ENCODE peak calls at places on chromosomes 16 and 17, in four cellular contexts. N is IMR-90, J is prostate gland, Q is ovary. S is an unnamed sample.
A peak's percentile ranks its signal among the peaks of the same experiment; 100 is the strongest.

GRCh38 chr17:13513039-13513405 is 88.7 kb downstream of the HS3ST3A1 start:
- DNase-seq in N (peak; percentile 27), J (no peak), Q (peak; percentile 52), S (no peak)

GRCh38 chr17:74632597-74632996 is 9.1 kb upstream of the CD300E start:
- DNase-seq in N (no peak), J (no peak), Q (no peak), S (no peak)

GRCh38 chr17:28372203-28372944 is 880 bp downstream of the SARM1 start:
- DNase-seq in N (peak; percentile 30), J (no peak), Q (no peak), S (no peak)

GRCh38 chr16:1526608-1527555 is 6.6 kb upstream of the TMEM204 start:
- DNase-seq in N (no peak), J (no peak), Q (no peak), S (no peak)

GRCh38 chr17:19317359-19318095 is 45.0 kb downstream of the B9D1 start:
- DNase-seq in N (peak; percentile 80), J (no peak), Q (peak; percentile 95), S (no peak)

GRCh38 chr17:48678141-48678971 is 44.0 kb downstream of the PRAC1 start:
- DNase-seq in N (peak; percentile 19), J (peak; percentile 79), Q (peak; percentile 12), S (peak; percentile 9)

GRCh38 chr16:4091638-4092037 is 24.6 kb downstream of the ADCY9 start:
- DNase-seq in N (no peak), J (no peak), Q (no peak), S (no peak)

GRCh38 chr16:30535777-30536190 is 1.1 kb upstream of the ZNF747 start:
- DNase-seq in N (peak; percentile 62), J (peak; percentile 78), Q (peak; percentile 75), S (peak; percentile 34)

GRCh38 chr17:36921131-36921851 is 16.0 kb upstream of the LHX1 start:
- DNase-seq in N (peak; percentile 61), J (no peak), Q (no peak), S (no peak)

GRCh38 chr17:34980681-34981537 is 597 bp downstream of the LIG3 start:
- DNase-seq in N (peak; percentile 80), J (peak; percentile 76), Q (peak; percentile 51), S (peak; percentile 27)

GRCh38 chr17:79675413-79675725 is 55.4 kb upstream of the ENPP7 start:
- DNase-seq in N (no peak), J (no peak), Q (no peak), S (no peak)

GRCh38 chr16:69270831-69271230 is 40.3 kb upstream of the VPS4A start:
- DNase-seq in N (peak; percentile 31), J (no peak), Q (no peak), S (no peak)

GRCh38 chr16:11836653-11837244 is 14.6 kb downstream of the RSL1D1 start:
- DNase-seq in N (peak; percentile 87), J (no peak), Q (no peak), S (no peak)

GRCh38 chr17:50152736-50153135 is 2.3 kb upstream of the PPP1R9B start:
- DNase-seq in N (no peak), J (no peak), Q (no peak), S (no peak)

GRCh38 chr16:70437017-70437581 is 1.8 kb downstream of the ST3GAL2 start:
- DNase-seq in N (peak; percentile 94), J (no peak), Q (peak; percentile 72), S (no peak)

GRCh38 chr17:45425125-45425983 is 7.3 kb downstream of the ARHGAP27 start:
- DNase-seq in N (peak; percentile 74), J (peak; percentile 90), Q (no peak), S (no peak)

GRCh38 chr17:21132428-21132827 is 5.7 kb downstream of the DHRS7B start:
- DNase-seq in N (no peak), J (no peak), Q (no peak), S (no peak)

GRCh38 chr17:69059458-69060205 is 1.1 kb downstream of the ABCA9 start:
- DNase-seq in N (no peak), J (no peak), Q (no peak), S (no peak)

GRCh38 chr16:72291531-72291981 is 119.6 kb upstream of the PMFBP1 start:
- DNase-seq in N (peak; percentile 94), J (no peak), Q (no peak), S (no peak)

GRCh38 chr16:53111078-53111776 is 56.4 kb downstream of the CHD9 start:
- DNase-seq in N (peak; percentile 60), J (no peak), Q (no peak), S (no peak)

GRCh38 chr16:4275861-4276260 is 3.0 kb upstream of the TFAP4 start:
- DNase-seq in N (no peak), J (no peak), Q (no peak), S (no peak)

GRCh38 chr16:85372627-85373372 is 240.3 kb upstream of the GSE1 start:
- DNase-seq in N (peak; percentile 85), J (no peak), Q (no peak), S (no peak)

GRCh38 chr16:50266337-50267091 is at the start of gene ADCY7:
- DNase-seq in N (peak; percentile 78), J (no peak), Q (peak; percentile 66), S (no peak)

GRCh38 chr17:58525239-58525638 is 10.8 kb upstream of the MTMR4 start:
- DNase-seq in N (peak; percentile 84), J (no peak), Q (no peak), S (no peak)

GRCh38 chr17:44193326-44194084 is 6.2 kb downstream of the ATXN7L3 start:
- DNase-seq in N (no peak), J (no peak), Q (no peak), S (no peak)
- TF ChIP-seq POLR2A in N (no peak), J (no peak), Q (no peak), S (no peak)

GRCh38 chr17:59702304-59702703 is 4.9 kb downstream of the PTRH2 start:
- DNase-seq in N (no peak), J (no peak), Q (no peak), S (no peak)

GRCh38 chr17:59707971-59708425 is 544 bp downstream of the VMP1 start:
- DNase-seq in N (no peak), J (no peak), Q (no peak), S (no peak)

GRCh38 chr17:59706900-59707181 is 389 bp downstream of the PTRH2 start:
- DNase-seq in N (no peak), J (no peak), Q (no peak), S (no peak)

GRCh38 chr17:59711936-59712335 is 4.5 kb downstream of the VMP1 start:
- DNase-seq in N (no peak), J (no peak), Q (no peak), S (no peak)

GRCh38 chr17:59707182-59707970 is at the start of the genes PTRH2 and VMP1:
- DNase-seq in N (peak; percentile 100), J (peak; percentile 99), Q (peak; percentile 97), S (peak; percentile 98)
- TF ChIP-seq POLR2A in N (peak; percentile 96), J (peak; percentile 71), Q (peak; percentile 76), S (peak; percentile 91)

DNA sequence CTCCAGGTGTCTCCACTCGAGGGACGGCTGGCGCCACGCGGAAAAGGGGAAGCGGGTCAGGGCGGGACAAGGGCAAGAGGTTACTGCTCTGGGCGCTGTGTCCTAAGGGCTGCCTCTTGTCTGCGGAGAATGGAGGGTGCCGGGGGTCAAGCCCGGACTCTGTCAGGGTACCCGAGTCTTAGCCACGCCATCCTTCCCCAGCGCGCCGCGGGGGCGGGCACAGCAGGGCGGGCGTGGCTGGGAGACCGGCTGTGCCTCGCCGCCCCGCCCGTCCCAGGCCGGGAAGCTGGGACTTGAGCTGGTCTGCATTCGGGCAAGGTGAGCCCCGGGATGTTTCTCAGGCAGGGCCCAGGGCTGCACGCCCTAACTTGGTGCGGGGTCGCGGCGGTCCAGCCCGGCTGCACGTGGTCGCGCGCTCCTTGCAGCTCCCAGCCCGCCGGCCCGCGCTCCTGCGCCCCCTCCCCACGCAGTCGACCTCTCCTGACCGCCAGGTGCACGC is 6.2 kb upstream of the ACTG1 start:
- DNase-seq in N (no peak), J (no peak), Q (no peak), S (no peak)
- TF ChIP-seq POLR2A in N (no peak), J (peak; percentile 40), Q (no peak), S (peak; percentile 39)

GRCh38 chr17:81832608-81833159 is 407 bp downstream of the MCRIP1 start:
- DNase-seq in N (no peak), J (no peak), Q (peak; percentile 27), S (no peak)

GRCh38 chr17:81833921-81834830 is 674 bp downstream of the PPP1R27 start:
- DNase-seq in N (no peak), J (no peak), Q (no peak), S (no peak)

GRCh38 chr17:81834831-81835267 is at the start of gene PPP1R27:
- DNase-seq in N (no peak), J (no peak), Q (no peak), S (no peak)

GRCh38 chr17:81831957-81832607 is 1.0 kb downstream of the MCRIP1 start:
- DNase-seq in N (peak; percentile 41), J (no peak), Q (no peak), S (no peak)

GRCh38 chr17:81833160-81833920 is at the start of gene MCRIP1:
- DNase-seq in N (peak; percentile 91), J (peak; percentile 94), Q (peak; percentile 94), S (peak; percentile 72)
- TF ChIP-seq POLR2A in N (peak; percentile 93), J (peak; percentile 91), Q (peak; percentile 93), S (peak; percentile 93)